ENCODE peak calls at places on chromosomes 11 and 22, in ten cellular contexts. W is chondrocyte, R is AG09309, L is Caco-2, Q is breast epithelium, A is left ventricle myocardium superior, T is frontal cortex, V is RWPE1, C is T47D, O is stomach. G is an unnamed sample.

GRCh38 chr22:38943882-38944281 is 13.5 kb upstream of the APOBEC3A start:
- DNase-seq in A (no peak), O (no peak), Q (no peak), W (no peak), T (no peak), L (no peak), C (no peak), R (no peak), V (no peak), G (no peak)

GRCh38 chr11:72675221-72675620 is 999 bp upstream of the PDE2A start:
- DNase-seq in T (no peak), V (no peak), L (no peak), Q (no peak), C (no peak), O (no peak), R (no peak), W (no peak), A (no peak), G (no peak)

GRCh38 chr22:43670545-43670944 is 141.6 kb downstream of the EFCAB6 start:
- DNase-seq in T (no peak), Q (no peak), R (no peak), L (no peak), A (no peak), C (no peak), W (no peak), O (no peak), V (no peak), G (no peak)

GRCh38 chr22:19522190-19522880 is 1.9 kb downstream of the CLDN5 start:
- DNase-seq in Q (no peak), W (peak), O (no peak), R (no peak), C (no peak), V (no peak), A (peak), T (peak), L (no peak), G (no peak)

GRCh38 chr22:39534092-39534506 is 1.6 kb upstream of the RPS19BP1 start:
- DNase-seq in C (no peak), Q (no peak), R (no peak), W (no peak), T (no peak), V (no peak), O (no peak), A (no peak), L (no peak), G (no peak)

GRCh38 chr22:45948081-45948648 is 28.8 kb downstream of the WNT7B start:
- DNase-seq in V (no peak), O (no peak), L (no peak), Q (no peak), C (no peak), W (no peak), T (no peak), A (no peak), R (no peak), G (no peak)

GRCh38 chr11:114230031-114230430 is 66.2 kb upstream of the NNMT start:
- DNase-seq in W (no peak), A (no peak), R (no peak), L (no peak), V (no peak), O (no peak), T (no peak), Q (no peak), C (no peak), G (no peak)

GRCh38 chr11:17238377-17238776 is 30.6 kb upstream of the PIK3C2A start:
- DNase-seq in W (no peak), A (no peak), L (no peak), Q (no peak), T (no peak), R (no peak), O (peak), C (peak), V (no peak), G (no peak)

GRCh38 chr22:21942407-21942895 is 10.2 kb downstream of the PPM1F start:
- DNase-seq in V (peak), W (no peak), O (peak), R (peak), A (peak), L (no peak), Q (peak), T (no peak), C (no peak), G (no peak)

GRCh38 chr11:65945941-65946558 is 770 bp downstream of the TSGA10IP start:
- DNase-seq in A (no peak), T (no peak), W (no peak), C (no peak), R (no peak), Q (no peak), O (no peak), V (no peak), L (no peak), G (no peak)

GRCh38 chr11:94740083-94740974 is 27.8 kb upstream of the AMOTL1 start:
- DNase-seq in A (peak), T (peak), Q (no peak), L (no peak), O (no peak), R (no peak), W (no peak), C (no peak), V (no peak), G (peak)

GRCh38 chr22:37431811-37432707 is 4.8 kb upstream of the ELFN2 start:
- DNase-seq in L (peak), O (no peak), V (peak), C (no peak), Q (no peak), R (peak), A (peak), W (no peak), T (no peak), G (no peak)